ENCODE peak calls at places on chromosomes 11 and 22, in seven cellular contexts. T is AG04449, I is left ventricle myocardium inferior, P is bronchial epithelial cell, U is OCI-LY7, D is SK-N-SH, S is left lung. V is an unnamed sample.

GRCh38 chr11:2761131-2762030 is 61.6 kb upstream of the KCNQ1OT1 start:
- DNase-seq in T (no peak), I (no peak), P (no peak), U (no peak), D (no peak), S (peak; percentile 62), V (no peak)

GRCh38 chr22:39306456-39307361 is 12.7 kb downstream of the RPL3 start:
- DNase-seq in T (no peak), I (no peak), P (no peak), U (peak; percentile 50), D (peak; percentile 51), S (no peak), V (no peak)

GRCh38 chr11:84480151-84480550 is 1147.0 kb downstream of the DLG2 start:
- DNase-seq in T (no peak), I (no peak), P (no peak), U (no peak), D (no peak), S (no peak), V (no peak)

GRCh38 chr11:44085330-44085729 is 10.1 kb upstream of the EXT2 start:
- DNase-seq in T (no peak), I (no peak), P (no peak), U (no peak), D (no peak), S (no peak), V (no peak)

GRCh38 chr11:34135439-34135838 is 30.0 kb downstream of the NAT10 start:
- DNase-seq in T (no peak), I (no peak), P (no peak), U (no peak), D (no peak), S (no peak), V (no peak)

GRCh38 chr11:35330924-35331323 is 88.4 kb downstream of the SLC1A2 start:
- DNase-seq in T (no peak), I (no peak), P (no peak), U (no peak), D (no peak), S (no peak), V (no peak)

GRCh38 chr11:3046641-3047040 is 10.6 kb downstream of the CARS1 start:
- DNase-seq in T (no peak), I (no peak), P (no peak), U (no peak), D (no peak), S (no peak), V (no peak)

GRCh38 chr11:10674440-10674855 is 19.1 kb downstream of the IRAG1 start:
- DNase-seq in T (no peak), I (no peak), P (no peak), U (no peak), D (no peak), S (no peak), V (no peak)

GRCh38 chr11:28505216-28505615 is 397.0 kb downstream of the METTL15 start:
- DNase-seq in T (no peak), I (no peak), P (peak; percentile 30), U (no peak), D (no peak), S (no peak), V (no peak)

GRCh38 chr11:92859290-92859689 is 110.2 kb upstream of the MTNR1B start:
- DNase-seq in T (no peak), I (no peak), P (no peak), U (no peak), D (no peak), S (no peak), V (no peak)

GRCh38 chr11:134036484-134037092 is 32.3 kb upstream of the JAM3 start:
- DNase-seq in T (no peak), I (no peak), P (no peak), U (no peak), D (peak; percentile 65), S (no peak), V (no peak)

DNA sequence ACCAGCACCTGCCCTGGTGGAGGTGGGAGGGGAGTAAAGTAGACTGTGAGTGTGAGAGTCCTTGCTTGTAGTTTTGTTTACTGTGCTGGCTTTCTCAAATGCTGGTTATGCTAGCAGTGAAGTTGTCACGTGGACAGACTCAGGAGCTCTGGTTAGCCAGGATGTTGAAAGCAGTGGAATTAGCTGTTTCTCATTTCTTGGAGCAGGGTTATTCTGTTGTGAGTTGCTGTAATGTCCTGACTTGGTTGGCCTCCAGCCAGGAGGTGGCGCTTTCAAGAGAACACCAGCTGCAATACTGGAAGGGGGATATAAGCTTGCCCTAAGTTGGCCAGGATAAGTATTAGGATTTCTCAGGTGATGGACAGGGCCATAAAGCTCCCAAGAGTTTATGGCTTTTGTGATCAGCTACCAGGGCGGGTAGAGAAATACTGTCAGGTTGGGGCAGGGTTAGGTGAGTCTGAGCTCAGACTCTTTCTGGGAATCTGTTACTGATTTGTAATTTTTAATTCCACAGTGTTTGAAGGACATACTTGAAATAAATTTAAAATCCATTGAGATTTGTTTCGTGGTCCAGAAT is 13.7 kb downstream of the CYP2D6 start:
- DNase-seq in T (no peak), I (no peak), P (no peak), U (peak; percentile 16), D (no peak), S (peak; percentile 39), V (no peak)
- TF ChIP-seq CTCF in T (no peak), I (no peak), P (no peak), U (peak; percentile 73), D (no peak), S (no peak), V (no peak)

DNA sequence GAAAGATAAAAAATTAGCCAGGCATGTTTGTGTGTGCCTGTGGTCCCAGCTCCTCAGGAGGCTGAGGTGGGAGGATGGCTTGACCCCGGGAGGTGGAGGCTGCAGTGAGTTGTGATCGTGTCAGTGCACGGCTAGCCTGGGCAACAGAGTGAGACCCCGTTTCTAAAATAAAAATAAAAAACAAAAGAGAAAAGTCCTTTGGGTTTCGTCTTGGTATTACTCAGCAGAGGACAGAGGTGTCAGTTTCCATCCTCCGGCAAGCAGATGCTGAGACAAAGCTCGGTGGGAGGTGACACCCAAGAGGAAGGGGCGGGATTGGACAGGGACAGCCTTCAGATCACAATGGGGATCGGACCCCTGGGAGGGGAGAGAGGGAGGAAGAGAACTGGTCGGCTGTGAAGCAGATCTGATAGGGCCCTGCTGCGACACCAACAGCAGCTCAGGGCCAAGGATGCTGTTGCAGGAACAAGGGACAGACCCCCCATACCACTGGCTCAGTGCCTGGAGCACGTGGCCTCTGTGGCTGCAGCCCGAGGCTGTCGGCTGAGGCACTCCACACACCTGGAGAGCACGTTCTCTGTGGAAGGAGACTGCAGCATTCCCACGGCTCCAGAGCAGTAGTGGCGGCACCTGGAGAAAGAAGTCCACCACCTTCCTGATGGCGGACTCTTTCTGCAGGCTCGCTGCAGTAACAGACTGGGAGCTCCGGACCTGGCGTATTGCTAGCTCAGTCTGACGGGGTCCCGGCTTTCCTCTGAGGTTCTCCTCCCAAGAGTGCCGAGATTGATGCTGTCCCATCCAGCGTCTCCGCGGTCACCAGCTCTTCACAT is 5.2 kb upstream of the BID start:
- DNase-seq in T (no peak), I (no peak), P (no peak), U (no peak), D (no peak), S (no peak), V (no peak)
- H3K4me3 ChIP-seq in T (no peak overlapping the region), I (no peak overlapping the region), P (no peak overlapping the region), U (peak overlapping the region; percentile 83), D (no peak overlapping the region), S (no peak overlapping the region), V (no peak overlapping the region)

GRCh38 chr11:114075891-114076441 is 16.5 kb downstream of the ZBTB16 start:
- DNase-seq in T (no peak), I (no peak), P (peak; percentile 35), U (peak; percentile 29), D (peak; percentile 72), S (no peak), V (no peak)
- TF ChIP-seq CTCF in T (peak; percentile 51), I (peak; percentile 71), P (peak; percentile 56), U (peak; percentile 69), D (peak; percentile 69), S (peak; percentile 57), V (peak; percentile 66)

GRCh38 chr11:59142530-59143507 is at the start of gene FAM111A:
- DNase-seq in T (peak; percentile 36), I (peak; percentile 90), P (peak; percentile 93), U (peak; percentile 81), D (peak; percentile 84), S (peak; percentile 98), V (peak; percentile 65)

GRCh38 chr11:59144096-59144495 is 1.4 kb downstream of the FAM111A start:
- DNase-seq in T (no peak), I (no peak), P (peak; percentile 7), U (peak; percentile 16), D (no peak), S (no peak), V (no peak)

GRCh38 chr11:59144579-59145345 is 2.1 kb downstream of the FAM111A start:
- DNase-seq in T (no peak), I (peak; percentile 70), P (peak; percentile 86), U (peak; percentile 93), D (peak; percentile 20), S (peak; percentile 90), V (peak; percentile 42)

GRCh38 chr11:59141673-59142460 is 789 bp upstream of the FAM111A start:
- DNase-seq in T (no peak), I (no peak), P (peak; percentile 20), U (no peak), D (no peak), S (no peak), V (no peak)

GRCh38 chr11:59145534-59145933 is 2.9 kb downstream of the FAM111A start:
- DNase-seq in T (peak; percentile 59), I (no peak), P (peak; percentile 67), U (no peak), D (no peak), S (no peak), V (no peak)
- H3K4me3 ChIP-seq in T (peak overlapping the region; percentile 66), I (peak overlapping the region; percentile 78), P (no peak overlapping the region), U (peak overlapping the region; percentile 90), D (no peak overlapping the region), S (no peak overlapping the region), V (peak overlapping the region; percentile 66)

V was measured in AG04450.